ENCODE peak calls at places on chromosomes 13 and 19, in five cellular contexts. I is IMR-90, S is ascending aorta, R is neural crest cell, H is heart right ventricle. P is an unnamed sample.

GRCh38 chr19:16094360-16095070 is 17.2 kb upstream of the RAB8A start:
- DNase-seq in I (no peak), S (no peak), R (no peak), H (no peak), P (no peak)

GRCh38 chr19:48608798-48609263 is 2.3 kb downstream of the SPACA4 start:
- DNase-seq in I (no peak), S (no peak), R (no peak), H (no peak), P (no peak)

GRCh38 chr13:36454121-36454520 is 21.8 kb downstream of the CCNA1 start:
- DNase-seq in I (no peak), S (no peak), R (no peak), H (no peak), P (no peak)

GRCh38 chr19:45765365-45766292 is 3.4 kb downstream of the SIX5 start:
- DNase-seq in I (no peak), S (no peak), R (no peak), H (peak), P (no peak)

GRCh38 chr13:77846173-77846572 is 72.5 kb downstream of the EDNRB start:
- DNase-seq in I (no peak), S (no peak), R (no peak), H (no peak), P (no peak)

GRCh38 chr13:75749407-75749806 is 113.3 kb downstream of the LMO7 start:
- DNase-seq in I (peak), S (peak), R (no peak), H (no peak), P (peak)

GRCh38 chr19:38679839-38680238 is 32.4 kb downstream of the ACTN4 start:
- DNase-seq in I (peak), S (no peak), R (no peak), H (no peak), P (no peak)

GRCh38 chr13:27770809-27771208 is 21.5 kb upstream of the GSX1 start:
- DNase-seq in I (peak), S (no peak), R (no peak), H (no peak), P (no peak)

GRCh38 chr19:8611890-8612806 is 1.6 kb upstream of the ADAMTS10 start:
- DNase-seq in I (peak), S (peak), R (no peak), H (peak), P (no peak)

GRCh38 chr19:27654266-27654990 is 1558.5 kb downstream of the UQCRFS1 start:
- DNase-seq in I (no peak), S (no peak), R (no peak), H (no peak), P (no peak)

GRCh38 chr19:5547881-5548280 is 19.9 kb downstream of the TINCR start:
- DNase-seq in I (peak), S (no peak), R (no peak), H (no peak), P (no peak)

GRCh38 chr13:22198001-22198400 is 527.1 kb downstream of the FGF9 start:
- DNase-seq in I (no peak), S (no peak), R (no peak), H (no peak), P (no peak)

GRCh38 chr19:17840019-17840418 is 7.8 kb downstream of the JAK3 start:
- DNase-seq in I (no peak), S (no peak), R (no peak), H (no peak), P (no peak)

GRCh38 chr13:21076265-21076653 is 14.9 kb upstream of the LATS2 start:
- DNase-seq in I (no peak), S (no peak), R (no peak), H (no peak), P (no peak)

GRCh38 chr13:36082396-36082795 is 48.8 kb downstream of the DCLK1 start:
- DNase-seq in I (no peak), S (no peak), R (no peak), H (no peak), P (no peak)

GRCh38 chr13:94617389-94618000 is 15.8 kb downstream of the GPR180 start:
- DNase-seq in I (no peak), S (no peak), R (no peak), H (no peak), P (no peak)

GRCh38 chr13:112979406-112979902 is 10.4 kb downstream of the MCF2L start:
- DNase-seq in I (no peak), S (no peak), R (no peak), H (no peak), P (no peak)

GRCh38 chr13:112248909-112249592 is 127.1 kb upstream of the SPACA7 start:
- DNase-seq in I (no peak), S (no peak), R (no peak), H (no peak), P (no peak)

GRCh38 chr13:81872581-81872980 is 1531.7 kb upstream of the SPRY2 start:
- DNase-seq in I (no peak), S (no peak), R (peak), H (no peak), P (peak)

GRCh38 chr19:18422530-18423191 is 3.5 kb downstream of the SSBP4 start:
- DNase-seq in I (no peak), S (no peak), R (no peak), H (no peak), P (no peak)

GRCh38 chr19:50974702-50975555 is 5.5 kb upstream of the KLK6 start:
- DNase-seq in I (no peak), S (no peak), R (no peak), H (no peak), P (no peak)

GRCh38 chr13:21528616-21529015 is 69.5 kb upstream of the ZDHHC20 start:
- DNase-seq in I (peak), S (no peak), R (no peak), H (no peak), P (no peak)

GRCh38 chr13:47256618-47257017 is 359.8 kb upstream of the HTR2A start:
- DNase-seq in I (peak), S (no peak), R (no peak), H (no peak), P (no peak)

GRCh38 chr13:40772765-40773473 is 1.9 kb upstream of the MRPS31 start:
- DNase-seq in I (no peak), S (no peak), R (no peak), H (no peak), P (no peak)

GRCh38 chr19:23415561-23416191 is 20.4 kb upstream of the ZNF91 start:
- DNase-seq in I (no peak), S (no peak), R (peak), H (peak), P (peak)

GRCh38 chr13:75258159-75258782 is 223.7 kb downstream of the TBC1D4 start:
- DNase-seq in I (peak), S (no peak), R (no peak), H (no peak), P (no peak)

GRCh38 chr13:20351279-20352022 is 119.3 kb upstream of the GJB6 start:
- DNase-seq in I (peak), S (no peak), R (no peak), H (no peak), P (no peak)

GRCh38 chr19:55041627-55042343 is 3.7 kb upstream of the GP6 start:
- DNase-seq in I (no peak), S (no peak), R (no peak), H (no peak), P (no peak)

GRCh38 chr13:112711528-112712265 is 21.9 kb downstream of the ATP11A start:
- DNase-seq in I (peak), S (peak), R (peak), H (peak), P (peak)

GRCh38 chr13:58712191-58712590 is 1080.6 kb downstream of the PCDH17 start:
- DNase-seq in I (no peak), S (no peak), R (no peak), H (no peak), P (peak)

GRCh38 chr19:45152504-45153338 is 8.1 kb downstream of the NKPD1 start:
- DNase-seq in I (peak), S (no peak), R (no peak), H (peak), P (peak)

DNA sequence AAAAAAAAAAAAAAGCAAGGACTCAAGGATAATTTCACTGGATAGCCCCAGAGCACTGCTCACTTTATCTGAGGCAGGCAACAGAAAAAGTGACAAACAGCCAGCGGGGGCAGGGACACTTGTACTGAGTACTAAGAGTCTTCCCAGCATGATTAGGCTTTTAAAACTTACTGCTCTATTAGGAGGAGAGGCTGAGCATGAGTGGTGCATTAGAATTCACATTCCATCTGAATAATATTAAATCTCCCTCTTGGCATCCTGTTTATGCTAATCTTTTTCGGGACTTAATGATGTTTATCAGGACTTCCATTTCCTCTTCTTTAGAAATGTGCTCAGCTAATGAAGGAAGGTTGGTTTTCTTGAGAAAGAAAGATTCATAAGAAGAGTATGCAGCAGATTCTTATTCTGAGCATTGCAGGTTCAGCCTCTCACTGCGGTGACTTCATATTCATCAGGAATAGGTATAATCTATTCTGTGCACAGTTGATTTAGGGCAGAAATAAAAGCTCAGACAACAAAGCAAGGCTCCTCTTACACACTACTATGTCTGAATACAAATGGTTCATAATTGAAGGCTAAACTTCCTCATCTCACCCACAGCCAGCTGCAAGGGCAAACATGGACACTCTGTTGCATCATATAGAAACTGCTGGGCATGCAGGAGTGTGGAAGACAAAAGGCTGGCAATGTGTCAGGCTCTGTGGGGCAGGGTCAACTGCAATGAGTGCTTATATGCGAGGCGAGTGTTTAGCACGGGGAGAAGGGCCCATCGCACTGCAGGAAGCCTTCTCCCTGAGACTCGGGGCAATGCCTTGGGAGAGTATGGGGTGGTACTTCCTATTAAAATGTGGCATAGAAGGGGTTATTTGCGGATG is 107.1 kb downstream of the KL start:
- DNase-seq in I (peak), S (peak), R (no peak), H (no peak), P (no peak)
- TF ChIP-seq CTCF in I (no peak), S (no peak), R (no peak), H (no peak), P (no peak)

DNA sequence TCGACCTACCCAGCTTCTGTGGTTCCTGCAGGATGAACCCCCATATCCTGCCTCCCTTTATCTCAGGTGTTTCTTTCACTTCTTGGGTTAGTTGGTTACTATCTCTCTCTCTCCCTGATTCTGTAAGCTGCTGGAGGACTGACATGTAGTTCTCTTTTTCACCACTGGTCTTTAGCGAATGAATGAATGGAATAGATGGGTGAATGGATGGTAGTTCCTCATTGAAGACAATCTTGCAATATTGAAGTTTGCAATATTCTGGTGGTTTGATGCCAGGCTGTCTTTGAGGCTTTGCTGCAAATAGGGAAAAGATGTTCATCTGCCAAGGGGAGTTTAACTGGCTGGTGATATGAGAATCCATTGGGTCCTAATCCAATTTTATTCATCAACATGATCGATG is 120.2 kb downstream of the UBL3 start:
- DNase-seq in I (no peak), S (no peak), R (no peak), H (no peak), P (no peak)
- TF ChIP-seq CTCF in I (no peak), S (no peak), R (peak), H (no peak), P (no peak)

GRCh38 chr13:73174521-73175010 is 115.8 kb downstream of the KLF5 start:
- DNase-seq in I (no peak), S (no peak), R (no peak), H (no peak), P (no peak)

GRCh38 chr13:73169971-73170370 is 111.2 kb downstream of the KLF5 start:
- DNase-seq in I (no peak), S (no peak), R (no peak), H (no peak), P (no peak)

GRCh38 chr13:73171242-73171641 is 112.4 kb downstream of the KLF5 start:
- DNase-seq in I (no peak), S (no peak), R (no peak), H (no peak), P (no peak)

GRCh38 chr13:73173160-73173905 is 114.5 kb downstream of the KLF5 start:
- DNase-seq in I (no peak), S (no peak), R (no peak), H (no peak), P (no peak)

DNA sequence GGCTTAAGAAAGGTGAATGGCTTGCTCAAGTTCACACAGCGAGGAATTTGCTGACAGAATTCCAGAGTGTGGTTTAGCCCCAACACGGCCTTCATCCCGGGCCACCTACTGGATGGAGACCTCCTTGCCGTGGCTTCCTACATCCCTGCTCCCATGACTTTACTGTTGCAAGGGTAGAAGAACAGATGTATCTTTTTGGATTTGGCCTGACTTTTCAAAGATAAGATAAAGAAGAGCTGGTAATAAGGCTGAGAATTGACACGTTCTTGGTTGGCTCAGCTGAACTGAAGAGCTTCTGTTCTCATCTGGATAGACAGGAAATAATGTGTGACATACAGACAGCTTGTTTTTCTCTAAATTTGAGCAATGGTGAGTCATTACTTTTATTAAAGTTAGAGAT is 113.1 kb downstream of the KLF5 start:
- DNase-seq in I (peak), S (no peak), R (no peak), H (no peak), P (no peak)
- TF ChIP-seq CTCF in I (peak), S (no peak), R (no peak), H (no peak), P (no peak)

DNA sequence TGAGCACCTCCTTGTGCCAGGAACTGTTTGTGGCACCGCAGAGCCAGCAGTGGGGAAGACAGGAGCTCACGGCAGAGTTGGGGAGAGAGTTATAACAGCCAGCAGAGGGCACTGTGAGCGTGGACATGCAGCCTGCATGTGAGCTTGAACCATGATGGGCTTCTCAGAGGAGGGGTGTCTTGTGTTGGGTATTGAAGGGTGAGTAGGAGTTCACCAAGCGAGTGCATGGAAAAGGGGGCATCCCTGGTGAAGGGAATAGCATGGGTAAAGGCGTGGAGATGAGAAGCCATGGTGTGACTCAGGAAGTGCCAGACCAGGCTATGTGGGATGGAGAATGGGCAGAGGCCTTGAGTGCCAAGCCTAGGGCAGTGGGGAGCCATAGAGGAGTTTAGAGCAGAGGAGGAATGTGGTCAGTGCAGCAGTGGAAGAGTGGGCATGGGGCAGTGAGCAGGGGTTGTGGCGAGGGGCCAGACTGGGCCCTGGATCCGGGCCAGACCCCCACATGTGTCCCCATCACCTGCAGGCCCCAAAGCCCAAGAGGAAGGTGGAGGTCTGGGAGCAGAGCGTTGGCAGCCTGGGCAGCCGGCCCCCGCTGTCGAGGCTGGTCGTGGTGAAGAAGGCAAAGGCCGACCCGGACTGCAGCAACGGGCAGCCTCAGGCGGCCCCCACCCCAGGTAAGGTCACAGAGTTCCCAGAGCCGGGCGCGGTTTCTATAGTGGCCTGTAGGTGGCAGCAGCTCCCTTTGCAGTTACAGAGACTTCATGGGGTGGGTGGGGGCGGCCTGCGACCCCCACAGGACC is 11.8 kb upstream of the SHD start:
- DNase-seq in I (peak), S (peak), R (peak), H (peak), P (peak)
- TF ChIP-seq CTCF in I (peak), S (peak), R (peak), H (peak), P (peak)

DNA sequence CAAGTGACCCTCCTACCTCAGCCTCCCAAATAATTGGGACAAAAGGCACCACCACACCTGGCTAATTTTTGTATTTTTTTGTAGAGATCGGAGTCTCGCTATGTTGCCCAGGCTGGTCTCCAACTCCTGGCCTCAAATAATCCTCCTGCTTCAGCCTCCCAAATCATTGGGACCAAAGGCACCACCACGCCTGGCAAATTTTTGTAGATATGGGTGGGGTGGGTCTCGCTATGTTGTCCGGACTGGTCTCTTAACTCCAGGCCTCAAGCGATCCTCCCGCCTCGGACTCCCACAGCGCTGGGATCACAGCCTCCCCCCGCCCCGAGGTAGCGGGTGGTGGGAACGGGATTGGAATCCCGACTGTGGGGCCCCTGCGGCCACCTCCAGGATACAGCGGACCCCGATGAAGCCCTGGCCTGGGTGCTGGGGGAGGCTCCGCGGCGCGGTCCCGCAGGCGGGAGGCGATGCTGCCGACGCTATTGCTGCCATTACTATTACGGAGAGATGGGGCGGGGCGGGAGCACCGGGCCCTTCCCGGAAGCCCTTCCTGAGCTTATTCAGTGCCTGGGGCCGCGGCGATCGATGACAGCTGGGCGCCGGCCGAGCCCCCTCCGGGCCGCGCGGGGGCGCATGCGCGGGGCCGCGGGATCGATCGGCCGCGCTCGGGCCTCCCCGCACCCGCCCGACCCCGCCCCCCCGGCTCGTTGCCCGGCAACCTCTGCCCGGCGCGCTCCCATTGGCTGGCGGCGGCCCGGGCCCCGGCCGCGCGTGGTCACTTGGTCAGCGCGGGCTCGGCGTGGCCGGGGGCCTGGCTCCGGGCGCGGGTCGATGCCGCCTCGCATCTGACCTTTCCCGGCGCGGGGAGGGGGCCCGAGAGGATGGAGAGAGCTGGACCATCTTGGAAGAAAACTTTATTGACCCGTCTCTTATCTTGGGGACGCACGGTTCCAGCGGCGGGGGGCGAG is 27.9 kb upstream of the ONECUT3 start:
- DNase-seq in I (peak), S (no peak), R (peak), H (no peak), P (peak)
- TF ChIP-seq CTCF in I (no peak), S (peak), R (no peak), H (no peak), P (no peak)